ENCODE peak calls at places on chromosomes 2 and 18, in eight cellular contexts. E is A549; Q is HCT116; J is endothelial cell of umbilical vein; D is neural crest cell; U is CD8-positive, alpha-beta T cell; T is tibial nerve; Y is fibroblast of the aortic adventitia. V is an unnamed sample.

GRCh38 chr2:98333922-98334321 is 12.3 kb upstream of the CNGA3 start:
- DNase-seq in E (no peak), Q (no peak), J (no peak), D (no peak), U (no peak), T (no peak), Y (peak), V (no peak)

GRCh38 chr2:175251425-175252041 is 70.0 kb upstream of the ATP5MC3 start:
- DNase-seq in E (peak), Q (peak), J (peak), D (peak), U (no peak), T (peak), Y (peak), V (no peak)

GRCh38 chr2:204477358-204477950 is 67.8 kb upstream of the PARD3B start:
- DNase-seq in E (no peak), Q (no peak), J (no peak), D (no peak), U (no peak), T (no peak), Y (peak), V (no peak)

GRCh38 chr2:7010376-7010775 is 93.2 kb downstream of the RNF144A start:
- DNase-seq in E (no peak), Q (no peak), J (no peak), D (no peak), U (no peak), T (peak), Y (peak), V (no peak)

GRCh38 chr18:10851824-10852225 is 297.5 kb downstream of the PIEZO2 start:
- DNase-seq in E (peak), Q (peak), J (peak), D (no peak), U (no peak), T (no peak), Y (peak), V (no peak)

GRCh38 chr18:51490860-51491259 is 293.4 kb upstream of the MEX3C start:
- DNase-seq in E (no peak), Q (no peak), J (no peak), D (no peak), U (no peak), T (no peak), Y (no peak), V (no peak)

GRCh38 chr2:96092896-96093295 is 23.5 kb downstream of the ADRA2B start:
- DNase-seq in E (no peak), Q (no peak), J (no peak), D (no peak), U (peak), T (peak), Y (no peak), V (peak)

GRCh38 chr2:236642125-236642524 is 72.5 kb downstream of the ACKR3 start:
- DNase-seq in E (no peak), Q (no peak), J (no peak), D (no peak), U (no peak), T (peak), Y (peak), V (no peak)

GRCh38 chr2:3163401-3163800 is 214.2 kb downstream of the EIPR1 start:
- DNase-seq in E (no peak), Q (no peak), J (no peak), D (no peak), U (no peak), T (no peak), Y (no peak), V (no peak)

GRCh38 chr18:27143580-27144287 is 41.4 kb downstream of the CHST9 start:
- DNase-seq in E (no peak), Q (no peak), J (no peak), D (no peak), U (no peak), T (no peak), Y (no peak), V (no peak)

GRCh38 chr2:94977826-94978225 is 47.7 kb upstream of the MAL start:
- DNase-seq in E (no peak), Q (no peak), J (no peak), D (no peak), U (no peak), T (no peak), Y (no peak), V (no peak)

GRCh38 chr2:119407430-119408220 is 24.0 kb upstream of the TMEM37 start:
- DNase-seq in E (peak), Q (peak), J (peak), D (peak), U (no peak), T (peak), Y (peak), V (no peak)

GRCh38 chr2:219010162-219010756 is 17.0 kb upstream of the CRYBA2 start:
- DNase-seq in E (peak), Q (no peak), J (no peak), D (no peak), U (no peak), T (no peak), Y (no peak), V (no peak)

GRCh38 chr2:210523650-210524289 is 32.6 kb upstream of the CPS1 start:
- DNase-seq in E (no peak), Q (no peak), J (no peak), D (no peak), U (no peak), T (no peak), Y (no peak), V (no peak)

GRCh38 chr18:48304906-48305693 is 104.1 kb downstream of the ZBTB7C start:
- DNase-seq in E (no peak), Q (no peak), J (no peak), D (no peak), U (no peak), T (no peak), Y (no peak), V (no peak)

GRCh38 chr2:20422679-20423271 is 24.1 kb upstream of the RHOB start:
- DNase-seq in E (no peak), Q (no peak), J (no peak), D (no peak), U (peak), T (no peak), Y (peak), V (no peak)
- TF ChIP-seq CTCF in E (no peak), Q (peak), J (no peak), D (no peak), U (no peak), T (no peak), Y (no peak), V (no peak)

GRCh38 chr2:171087547-171087946 is 73.1 kb downstream of the TLK1 start:
- DNase-seq in E (no peak), Q (no peak), J (peak), D (no peak), U (no peak), T (no peak), Y (no peak), V (no peak)

GRCh38 chr2:171089489-171089888 is 71.2 kb downstream of the TLK1 start:
- DNase-seq in E (no peak), Q (no peak), J (no peak), D (no peak), U (no peak), T (no peak), Y (no peak), V (no peak)

GRCh38 chr2:171084128-171084527 is 76.6 kb downstream of the TLK1 start:
- DNase-seq in E (no peak), Q (no peak), J (no peak), D (no peak), U (no peak), T (no peak), Y (no peak), V (no peak)

GRCh38 chr2:171088057-171088834 is 72.4 kb downstream of the TLK1 start:
- DNase-seq in E (no peak), Q (no peak), J (no peak), D (no peak), U (no peak), T (no peak), Y (no peak), V (no peak)

GRCh38 chr2:171086352-171087290 is 74.1 kb downstream of the TLK1 start:
- DNase-seq in E (peak), Q (peak), J (peak), D (peak), U (peak), T (peak), Y (peak), V (no peak)
- TF ChIP-seq CTCF in E (peak), Q (peak), J (peak), D (peak), U (peak), T (peak), Y (peak), V (peak)

GRCh38 chr2:227374158-227374557 is 4.9 kb downstream of the TM4SF20 start:
- DNase-seq in E (no peak), Q (no peak), J (no peak), D (no peak), U (no peak), T (no peak), Y (peak), V (no peak)
- TF ChIP-seq CTCF in E (no peak), Q (no peak), J (no peak), D (no peak), U (no peak), T (no peak), Y (no peak), V (no peak)

DNA sequence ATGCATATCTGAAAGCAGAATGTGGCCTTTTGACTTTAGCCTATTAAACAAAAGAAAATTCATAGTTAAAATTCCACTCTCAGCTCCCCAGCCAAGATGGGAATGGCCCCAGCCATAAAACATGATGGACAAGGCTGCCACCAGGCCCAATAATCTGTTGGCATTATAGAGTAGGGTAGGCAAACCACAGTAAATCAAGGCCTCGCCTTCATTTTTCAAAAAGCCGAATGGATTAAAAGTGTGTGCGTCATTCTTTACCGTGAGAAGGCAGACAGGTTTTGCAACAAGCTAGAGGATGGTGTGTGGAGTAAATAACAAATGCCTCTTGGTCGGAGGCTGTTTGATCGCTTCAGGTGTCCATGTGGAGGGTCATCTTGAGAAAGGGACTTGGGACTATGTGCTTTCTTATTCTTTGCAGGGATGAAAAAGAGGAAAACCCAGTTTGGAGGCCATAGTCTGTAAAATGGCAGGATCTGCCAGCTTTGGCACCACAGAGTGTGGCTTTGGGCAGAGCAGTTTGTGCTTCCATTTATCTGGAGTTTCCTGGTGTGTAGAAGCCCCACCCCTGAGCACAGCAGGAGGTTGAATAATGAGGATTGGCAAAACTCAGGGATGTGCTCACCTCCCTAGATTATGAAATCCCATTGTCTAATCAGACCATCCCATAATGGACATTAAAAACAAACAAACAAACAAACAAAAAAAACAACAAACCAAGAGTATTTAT is 57.1 kb upstream of the ITGB6 start:
- DNase-seq in E (no peak), Q (no peak), J (no peak), D (no peak), U (no peak), T (no peak), Y (peak), V (no peak)
- TF ChIP-seq CTCF in E (no peak), Q (no peak), J (no peak), D (no peak), U (no peak), T (no peak), Y (no peak), V (no peak)

GRCh38 chr2:127701651-127702394 is 526 bp downstream of the SFT2D3 start:
- DNase-seq in E (peak), Q (peak), J (peak), D (peak), U (peak), T (peak), Y (peak), V (peak)
- TF ChIP-seq CTCF in E (peak), Q (no peak), J (no peak), D (peak), U (no peak), T (no peak), Y (peak), V (no peak)

DNA sequence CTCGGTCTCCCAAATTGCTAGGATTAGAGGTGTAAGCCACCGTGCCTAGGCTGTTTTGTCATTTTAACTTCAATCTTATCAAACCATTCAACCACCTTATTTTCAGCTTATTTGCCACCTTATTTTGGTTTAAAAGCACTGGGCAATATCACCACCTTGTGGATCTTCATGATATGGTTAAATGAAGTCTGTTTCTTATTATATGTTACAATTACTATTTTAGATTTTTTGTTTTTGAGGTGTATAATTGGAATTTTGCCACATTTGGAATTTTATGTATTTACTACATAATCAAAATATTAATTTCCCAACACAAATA is 43.8 kb upstream of the SCN9A start:
- DNase-seq in E (no peak), Q (peak), J (peak), D (no peak), U (no peak), T (no peak), Y (peak), V (no peak)
- TF ChIP-seq CTCF in E (peak), Q (peak), J (peak), D (peak), U (no peak), T (no peak), Y (peak), V (no peak)

GRCh38 chr18:24427484-24427883 is 1.0 kb downstream of the IMPACT start:
- DNase-seq in E (no peak), Q (no peak), J (peak), D (no peak), U (no peak), T (no peak), Y (peak), V (no peak)

GRCh38 chr18:24426073-24426397 is 435 bp upstream of the IMPACT start:
- DNase-seq in E (no peak), Q (no peak), J (no peak), D (no peak), U (no peak), T (no peak), Y (no peak), V (no peak)

GRCh38 chr18:24426398-24427294 is at the start of gene IMPACT:
- DNase-seq in E (peak), Q (peak), J (peak), D (peak), U (peak), T (peak), Y (peak), V (peak)

GRCh38 chr18:24429188-24429587 is 2.7 kb downstream of the IMPACT start:
- DNase-seq in E (no peak), Q (no peak), J (no peak), D (no peak), U (no peak), T (no peak), Y (no peak), V (no peak)

GRCh38 chr18:24428709-24429108 is 2.2 kb downstream of the IMPACT start:
- DNase-seq in E (no peak), Q (no peak), J (no peak), D (no peak), U (no peak), T (no peak), Y (no peak), V (no peak)
- TF ChIP-seq CTCF in E (no peak), Q (peak), J (no peak), D (peak), U (no peak), T (peak), Y (no peak), V (no peak)

DNA sequence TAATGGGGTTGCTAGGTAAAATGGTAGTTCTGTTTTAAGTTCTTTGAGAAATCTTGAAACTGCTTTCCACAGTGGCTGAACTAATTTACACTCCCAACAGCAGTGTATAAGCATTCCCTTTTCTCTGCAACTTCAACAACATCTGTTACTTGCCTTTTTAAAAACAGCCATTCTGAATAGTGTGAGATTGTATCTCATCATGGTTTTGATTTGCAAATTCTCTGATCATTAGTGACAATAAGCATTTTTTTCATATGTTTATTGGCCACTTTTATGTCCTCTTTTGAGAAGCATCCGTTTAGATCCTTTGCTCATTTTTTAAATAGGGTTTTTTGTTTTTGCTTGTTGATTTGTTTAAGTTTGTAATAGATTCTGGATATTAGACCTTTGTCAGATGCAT is 291.3 kb upstream of the COL3A1 start:
- DNase-seq in E (no peak), Q (no peak), J (no peak), D (no peak), U (no peak), T (no peak), Y (no peak), V (no peak)
- TF ChIP-seq CTCF in E (no peak), Q (no peak), J (no peak), D (no peak), U (no peak), T (no peak), Y (no peak), V (no peak)

GRCh38 chr2:171160630-171161424 is at the start of gene TLK1:
- DNase-seq in E (peak), Q (peak), J (peak), D (peak), U (peak), T (peak), Y (peak), V (peak)
- TF ChIP-seq CTCF in E (peak), Q (no peak), J (no peak), D (no peak), U (no peak), T (no peak), Y (no peak), V (no peak)

V was measured in natural killer cell.